ENCODE peak calls at places on chromosomes 13 and 19, in eight cellular contexts. One of them, this sample, is unnamed.

GRCh38 chr19:4972509-4973230 is 3.8 kb downstream of the KDM4B start:
- DNase-seq in astrocyte of the hippocampus: peak
- DNase-seq in stimulated activated CD4-positive, alpha-beta T cell treated with anti-CD3 and anti-CD28 coated beads, Interleukin-12 subunit alpha, Interleukin-12 subunit beta, amount 100 ng/mL, for 4 hours: no peak
- DNase-seq in activated gamma-delta T cell: no peak
- DNase-seq in D341Med: no peak
- DNase-seq in HCT116: peak
- DNase-seq in M059J: peak
- DNase-seq in sciatic nerve: no peak
- DNase-seq in this sample: peak

GRCh38 chr19:55305491-55305890 is 19.6 kb downstream of the TMEM150B start:
- DNase-seq in stimulated activated CD4-positive, alpha-beta T cell treated with anti-CD3 and anti-CD28 coated beads, Interleukin-12 subunit alpha, Interleukin-12 subunit beta, amount 100 ng/mL, for 4 hours: peak
- DNase-seq in D341Med: peak
- DNase-seq in HCT116: no peak
- DNase-seq in M059J: peak
- DNase-seq in astrocyte of the hippocampus: no peak
- DNase-seq in activated gamma-delta T cell: no peak
- DNase-seq in sciatic nerve: no peak
- DNase-seq in this sample: no peak

GRCh38 chr13:111317571-111318360 is 2.7 kb upstream of the TEX29 start:
- DNase-seq in M059J: no peak
- DNase-seq in stimulated activated CD4-positive, alpha-beta T cell treated with anti-CD3 and anti-CD28 coated beads, Interleukin-12 subunit alpha, Interleukin-12 subunit beta, amount 100 ng/mL, for 4 hours: no peak
- DNase-seq in D341Med: no peak
- DNase-seq in activated gamma-delta T cell: no peak
- DNase-seq in sciatic nerve: peak
- DNase-seq in astrocyte of the hippocampus: no peak
- DNase-seq in HCT116: no peak
- DNase-seq in this sample: no peak

GRCh38 chr13:71577127-71577526 is 289.9 kb downstream of the DACH1 start:
- DNase-seq in M059J: peak
- DNase-seq in sciatic nerve: no peak
- DNase-seq in HCT116: no peak
- DNase-seq in activated gamma-delta T cell: no peak
- DNase-seq in D341Med: no peak
- DNase-seq in astrocyte of the hippocampus: peak
- DNase-seq in stimulated activated CD4-positive, alpha-beta T cell treated with anti-CD3 and anti-CD28 coated beads, Interleukin-12 subunit alpha, Interleukin-12 subunit beta, amount 100 ng/mL, for 4 hours: no peak
- DNase-seq in this sample: peak

GRCh38 chr19:38900816-38901215 is 1.0 kb downstream of the NFKBIB start:
- DNase-seq in stimulated activated CD4-positive, alpha-beta T cell treated with anti-CD3 and anti-CD28 coated beads, Interleukin-12 subunit alpha, Interleukin-12 subunit beta, amount 100 ng/mL, for 4 hours: no peak
- DNase-seq in sciatic nerve: no peak
- DNase-seq in D341Med: no peak
- DNase-seq in HCT116: no peak
- DNase-seq in M059J: no peak
- DNase-seq in activated gamma-delta T cell: no peak
- DNase-seq in astrocyte of the hippocampus: no peak
- DNase-seq in this sample: no peak

GRCh38 chr13:34161829-34162544 is 344.0 kb downstream of the RFC3 start:
- DNase-seq in HCT116: no peak
- DNase-seq in astrocyte of the hippocampus: peak
- DNase-seq in M059J: peak
- DNase-seq in D341Med: no peak
- DNase-seq in sciatic nerve: no peak
- DNase-seq in activated gamma-delta T cell: no peak
- DNase-seq in stimulated activated CD4-positive, alpha-beta T cell treated with anti-CD3 and anti-CD28 coated beads, Interleukin-12 subunit alpha, Interleukin-12 subunit beta, amount 100 ng/mL, for 4 hours: no peak
- DNase-seq in this sample: peak

GRCh38 chr13:25906211-25906661 is 145.6 kb downstream of the SHISA2 start:
- DNase-seq in activated gamma-delta T cell: no peak
- DNase-seq in sciatic nerve: no peak
- DNase-seq in HCT116: no peak
- DNase-seq in D341Med: no peak
- DNase-seq in stimulated activated CD4-positive, alpha-beta T cell treated with anti-CD3 and anti-CD28 coated beads, Interleukin-12 subunit alpha, Interleukin-12 subunit beta, amount 100 ng/mL, for 4 hours: no peak
- DNase-seq in M059J: no peak
- DNase-seq in astrocyte of the hippocampus: no peak
- DNase-seq in this sample: no peak

GRCh38 chr13:88042489-88042888 is 371.3 kb downstream of the SLITRK5 start:
- DNase-seq in sciatic nerve: no peak
- DNase-seq in D341Med: no peak
- DNase-seq in astrocyte of the hippocampus: peak
- DNase-seq in HCT116: no peak
- DNase-seq in stimulated activated CD4-positive, alpha-beta T cell treated with anti-CD3 and anti-CD28 coated beads, Interleukin-12 subunit alpha, Interleukin-12 subunit beta, amount 100 ng/mL, for 4 hours: no peak
- DNase-seq in activated gamma-delta T cell: no peak
- DNase-seq in M059J: peak
- DNase-seq in this sample: peak

GRCh38 chr13:23618341-23618740 is 48.1 kb downstream of the TNFRSF19 start:
- DNase-seq in stimulated activated CD4-positive, alpha-beta T cell treated with anti-CD3 and anti-CD28 coated beads, Interleukin-12 subunit alpha, Interleukin-12 subunit beta, amount 100 ng/mL, for 4 hours: no peak
- DNase-seq in D341Med: no peak
- DNase-seq in HCT116: no peak
- DNase-seq in activated gamma-delta T cell: no peak
- DNase-seq in sciatic nerve: no peak
- DNase-seq in astrocyte of the hippocampus: peak
- DNase-seq in M059J: peak
- DNase-seq in this sample: peak

GRCh38 chr13:113981201-113981605 is 7.3 kb upstream of the C13orf46 start:
- DNase-seq in activated gamma-delta T cell: no peak
- DNase-seq in sciatic nerve: peak
- DNase-seq in HCT116: peak
- DNase-seq in astrocyte of the hippocampus: peak
- DNase-seq in M059J: no peak
- DNase-seq in D341Med: no peak
- DNase-seq in stimulated activated CD4-positive, alpha-beta T cell treated with anti-CD3 and anti-CD28 coated beads, Interleukin-12 subunit alpha, Interleukin-12 subunit beta, amount 100 ng/mL, for 4 hours: no peak
- DNase-seq in this sample: peak

GRCh38 chr19:48806518-48806817 is 4.4 kb downstream of the BCAT2 start:
- DNase-seq in astrocyte of the hippocampus: peak
- DNase-seq in M059J: peak
- DNase-seq in D341Med: no peak
- DNase-seq in activated gamma-delta T cell: no peak
- DNase-seq in sciatic nerve: no peak
- DNase-seq in stimulated activated CD4-positive, alpha-beta T cell treated with anti-CD3 and anti-CD28 coated beads, Interleukin-12 subunit alpha, Interleukin-12 subunit beta, amount 100 ng/mL, for 4 hours: no peak
- DNase-seq in HCT116: no peak
- DNase-seq in this sample: peak

GRCh38 chr19:45276284-45276687 is 25.2 kb downstream of the MARK4 start:
- DNase-seq in activated gamma-delta T cell: no peak
- DNase-seq in sciatic nerve: no peak
- DNase-seq in stimulated activated CD4-positive, alpha-beta T cell treated with anti-CD3 and anti-CD28 coated beads, Interleukin-12 subunit alpha, Interleukin-12 subunit beta, amount 100 ng/mL, for 4 hours: no peak
- DNase-seq in HCT116: no peak
- DNase-seq in D341Med: peak
- DNase-seq in astrocyte of the hippocampus: peak
- DNase-seq in M059J: no peak
- DNase-seq in this sample: no peak

GRCh38 chr19:10835089-10835753 is 791 bp downstream of the TMED1 start:
- DNase-seq in sciatic nerve: no peak
- DNase-seq in activated gamma-delta T cell: no peak
- DNase-seq in D341Med: no peak
- DNase-seq in M059J: no peak
- DNase-seq in astrocyte of the hippocampus: no peak
- DNase-seq in HCT116: no peak
- DNase-seq in stimulated activated CD4-positive, alpha-beta T cell treated with anti-CD3 and anti-CD28 coated beads, Interleukin-12 subunit alpha, Interleukin-12 subunit beta, amount 100 ng/mL, for 4 hours: no peak
- DNase-seq in this sample: no peak

GRCh38 chr19:49468746-49469447 is 5.1 kb upstream of the FLT3LG start:
- DNase-seq in sciatic nerve: peak
- DNase-seq in D341Med: peak
- DNase-seq in HCT116: no peak
- DNase-seq in activated gamma-delta T cell: peak
- DNase-seq in astrocyte of the hippocampus: no peak
- DNase-seq in M059J: peak
- DNase-seq in stimulated activated CD4-positive, alpha-beta T cell treated with anti-CD3 and anti-CD28 coated beads, Interleukin-12 subunit alpha, Interleukin-12 subunit beta, amount 100 ng/mL, for 4 hours: no peak
- DNase-seq in this sample: peak

GRCh38 chr19:33445752-33446070 is 72.2 kb downstream of the CEBPG start:
- DNase-seq in activated gamma-delta T cell: no peak
- DNase-seq in stimulated activated CD4-positive, alpha-beta T cell treated with anti-CD3 and anti-CD28 coated beads, Interleukin-12 subunit alpha, Interleukin-12 subunit beta, amount 100 ng/mL, for 4 hours: no peak
- DNase-seq in HCT116: no peak
- DNase-seq in D341Med: no peak
- DNase-seq in astrocyte of the hippocampus: no peak
- DNase-seq in sciatic nerve: no peak
- DNase-seq in M059J: no peak
- DNase-seq in this sample: no peak